ENCODE peak calls at places on chromosomes 13 and 19, in five cellular contexts. One of them, this sample, is unnamed.

GRCh38 chr13:105796081-105796480 is 739.4 kb downstream of the EFNB2 start:
- DNase-seq in HepG2: no peak
- DNase-seq in SK-N-SH: no peak
- DNase-seq in H1: no peak
- DNase-seq in GM12878: no peak
- DNase-seq in this sample: no peak

GRCh38 chr19:14533450-14533849 is 4.1 kb downstream of the TECR start:
- DNase-seq in HepG2: no peak
- DNase-seq in SK-N-SH: peak; percentile 56
- DNase-seq in H1: no peak
- DNase-seq in GM12878: no peak
- DNase-seq in this sample: no peak

GRCh38 chr19:52734340-52734892 is 428 bp downstream of the ZNF611 start:
- DNase-seq in HepG2: no peak
- DNase-seq in SK-N-SH: peak; percentile 74
- DNase-seq in H1: no peak
- DNase-seq in GM12878: no peak
- DNase-seq in this sample: peak; percentile 45

GRCh38 chr13:40484981-40485380 is 181.5 kb downstream of the FOXO1 start:
- DNase-seq in HepG2: no peak
- DNase-seq in SK-N-SH: no peak
- DNase-seq in H1: no peak
- DNase-seq in GM12878: no peak
- DNase-seq in this sample: no peak

GRCh38 chr13:48144413-48145035 is 49.6 kb upstream of the MED4 start:
- DNase-seq in HepG2: no peak
- DNase-seq in SK-N-SH: no peak
- DNase-seq in H1: no peak
- DNase-seq in GM12878: no peak
- DNase-seq in this sample: peak; percentile 10

GRCh38 chr19:35845215-35846037 is 6.9 kb downstream of the NPHS1 start:
- DNase-seq in HepG2: peak; percentile 37
- DNase-seq in SK-N-SH: peak; percentile 71
- DNase-seq in H1: peak; percentile 74
- DNase-seq in GM12878: no peak
- DNase-seq in this sample: peak; percentile 94

GRCh38 chr19:5038631-5039271 is 69.8 kb downstream of the KDM4B start:
- DNase-seq in HepG2: peak; percentile 17
- DNase-seq in SK-N-SH: peak; percentile 72
- DNase-seq in H1: peak; percentile 62
- DNase-seq in GM12878: no peak
- DNase-seq in this sample: peak; percentile 34

GRCh38 chr19:16125738-16126495 is 14.2 kb downstream of the RAB8A start:
- DNase-seq in HepG2: no peak
- DNase-seq in SK-N-SH: no peak
- DNase-seq in H1: no peak
- DNase-seq in GM12878: no peak
- DNase-seq in this sample: no peak

GRCh38 chr19:51514866-51515481 is 13.4 kb upstream of the SIGLEC12 start:
- DNase-seq in HepG2: peak; percentile 46
- DNase-seq in SK-N-SH: peak; percentile 51
- DNase-seq in H1: no peak
- DNase-seq in GM12878: peak; percentile 31
- DNase-seq in this sample: peak; percentile 73

GRCh38 chr13:31240921-31241320 is 41.1 kb downstream of the B3GLCT start:
- DNase-seq in HepG2: no peak
- DNase-seq in SK-N-SH: no peak
- DNase-seq in H1: no peak
- DNase-seq in GM12878: no peak
- DNase-seq in this sample: no peak

GRCh38 chr19:32914879-32915278 is 45.3 kb upstream of the SLC7A9 start:
- DNase-seq in HepG2: no peak
- DNase-seq in SK-N-SH: no peak
- DNase-seq in H1: no peak
- DNase-seq in GM12878: no peak
- DNase-seq in this sample: no peak

GRCh38 chr13:25608181-25608580 is 236.4 kb downstream of the ATP8A2 start:
- DNase-seq in HepG2: no peak
- DNase-seq in SK-N-SH: no peak
- DNase-seq in H1: no peak
- DNase-seq in GM12878: no peak
- DNase-seq in this sample: no peak

GRCh38 chr13:60329221-60329983 is 67.6 kb upstream of the TDRD3 start:
- DNase-seq in HepG2: peak; percentile 12
- DNase-seq in SK-N-SH: peak; percentile 41
- DNase-seq in H1: peak; percentile 71
- DNase-seq in GM12878: peak; percentile 7
- DNase-seq in this sample: peak; percentile 35

GRCh38 chr13:52070929-52071523 is 46.5 kb downstream of the UTP14C start:
- DNase-seq in HepG2: peak; percentile 54
- DNase-seq in SK-N-SH: peak; percentile 36
- DNase-seq in H1: no peak
- DNase-seq in GM12878: no peak
- DNase-seq in this sample: peak; percentile 76

GRCh38 chr19:48279747-48280146 is 9.9 kb downstream of the ZNF114 start:
- DNase-seq in HepG2: no peak
- DNase-seq in SK-N-SH: no peak
- DNase-seq in H1: no peak
- DNase-seq in GM12878: no peak
- DNase-seq in this sample: no peak

GRCh38 chr19:43724896-43725295 is 9.0 kb downstream of the IRGC start:
- DNase-seq in HepG2: no peak
- DNase-seq in SK-N-SH: no peak
- DNase-seq in H1: no peak
- DNase-seq in GM12878: no peak
- DNase-seq in this sample: no peak

GRCh38 chr13:48731957-48732569 is 78.3 kb downstream of the CYSLTR2 start:
- DNase-seq in HepG2: peak; percentile 11
- DNase-seq in SK-N-SH: peak; percentile 44
- DNase-seq in H1: peak; percentile 83
- DNase-seq in GM12878: no peak
- DNase-seq in this sample: peak; percentile 44

GRCh38 chr19:49987159-49987698 is 26.3 kb upstream of the SIGLEC11 start:
- DNase-seq in HepG2: peak; percentile 87
- DNase-seq in SK-N-SH: no peak
- DNase-seq in H1: peak; percentile 94
- DNase-seq in GM12878: peak; percentile 54
- DNase-seq in this sample: peak; percentile 70

GRCh38 chr19:7830272-7830771 is 304 bp downstream of the EVI5L start:
- DNase-seq in HepG2: no peak
- DNase-seq in SK-N-SH: no peak
- DNase-seq in H1: no peak
- DNase-seq in GM12878: no peak
- DNase-seq in this sample: no peak

GRCh38 chr13:113930711-113931637 is 42.9 kb downstream of the C13orf46 start:
- DNase-seq in HepG2: no peak
- DNase-seq in SK-N-SH: no peak
- DNase-seq in H1: no peak
- DNase-seq in GM12878: peak; percentile 44
- DNase-seq in this sample: no peak

GRCh38 chr13:101691326-101691725 is 238.9 kb downstream of the ITGBL1 start:
- DNase-seq in HepG2: no peak
- DNase-seq in SK-N-SH: no peak
- DNase-seq in H1: no peak
- DNase-seq in GM12878: no peak
- DNase-seq in this sample: no peak

GRCh38 chr13:42048625-42049453 is at the start of gene DGKH:
- DNase-seq in HepG2: no peak
- DNase-seq in SK-N-SH: peak; percentile 95
- DNase-seq in H1: peak; percentile 83
- DNase-seq in GM12878: no peak
- DNase-seq in this sample: peak; percentile 87

GRCh38 chr13:49023441-49023840 is 47.7 kb downstream of the FNDC3A start:
- DNase-seq in HepG2: no peak
- DNase-seq in SK-N-SH: no peak
- DNase-seq in H1: no peak
- DNase-seq in GM12878: no peak
- DNase-seq in this sample: no peak

GRCh38 chr19:35348909-35349611 is 1.4 kb downstream of the FFAR1 start:
- DNase-seq in HepG2: no peak
- DNase-seq in SK-N-SH: no peak
- DNase-seq in H1: peak; percentile 44
- DNase-seq in GM12878: no peak
- DNase-seq in this sample: no peak

GRCh38 chr19:16143399-16144215 is at the start of gene HSH2D:
- DNase-seq in HepG2: peak; percentile 45
- DNase-seq in SK-N-SH: no peak
- DNase-seq in H1: peak; percentile 59
- DNase-seq in GM12878: peak; percentile 90
- DNase-seq in this sample: no peak

GRCh38 chr19:5963855-5964254 is 14.1 kb downstream of the RANBP3 start:
- DNase-seq in HepG2: no peak
- DNase-seq in SK-N-SH: no peak
- DNase-seq in H1: no peak
- DNase-seq in GM12878: no peak
- DNase-seq in this sample: no peak

GRCh38 chr13:31518666-31519065 is 220.7 kb upstream of the RXFP2 start:
- DNase-seq in HepG2: no peak
- DNase-seq in SK-N-SH: no peak
- DNase-seq in H1: no peak
- DNase-seq in GM12878: no peak
- DNase-seq in this sample: no peak

GRCh38 chr19:46610851-46611770 is 10.0 kb downstream of the CALM3 start:
- DNase-seq in HepG2: no peak
- DNase-seq in SK-N-SH: peak; percentile 10
- DNase-seq in H1: no peak
- DNase-seq in GM12878: no peak
- DNase-seq in this sample: no peak

GRCh38 chr19:3852177-3852511 is 16.7 kb downstream of the ZFR2 start:
- DNase-seq in HepG2: no peak
- DNase-seq in SK-N-SH: no peak
- DNase-seq in H1: no peak
- DNase-seq in GM12878: no peak
- DNase-seq in this sample: no peak

GRCh38 chr19:3850320-3850972 is 18.4 kb downstream of the ZFR2 start:
- DNase-seq in HepG2: no peak
- DNase-seq in SK-N-SH: no peak
- DNase-seq in H1: no peak
- DNase-seq in GM12878: no peak
- DNase-seq in this sample: no peak

GRCh38 chr19:3855321-3855720 is 13.5 kb downstream of the ZFR2 start:
- DNase-seq in HepG2: peak; percentile 76
- DNase-seq in SK-N-SH: no peak
- DNase-seq in H1: no peak
- DNase-seq in GM12878: no peak
- DNase-seq in this sample: no peak

GRCh38 chr19:3851254-3852176 is 17.3 kb downstream of the ZFR2 start:
- DNase-seq in HepG2: no peak
- DNase-seq in SK-N-SH: no peak
- DNase-seq in H1: no peak
- DNase-seq in GM12878: no peak
- DNase-seq in this sample: no peak

GRCh38 chr19:3852614-3853254 is 16.1 kb downstream of the ZFR2 start:
- DNase-seq in HepG2: peak; percentile 31
- DNase-seq in SK-N-SH: no peak
- DNase-seq in H1: peak; percentile 59
- DNase-seq in GM12878: no peak
- DNase-seq in this sample: no peak
- TF ChIP-seq USF2 in HepG2: no peak
- TF ChIP-seq USF2 in SK-N-SH: no peak
- TF ChIP-seq USF2 in H1: no peak
- TF ChIP-seq USF2 in GM12878: no peak
- TF ChIP-seq USF2 in this sample: no peak

DNA sequence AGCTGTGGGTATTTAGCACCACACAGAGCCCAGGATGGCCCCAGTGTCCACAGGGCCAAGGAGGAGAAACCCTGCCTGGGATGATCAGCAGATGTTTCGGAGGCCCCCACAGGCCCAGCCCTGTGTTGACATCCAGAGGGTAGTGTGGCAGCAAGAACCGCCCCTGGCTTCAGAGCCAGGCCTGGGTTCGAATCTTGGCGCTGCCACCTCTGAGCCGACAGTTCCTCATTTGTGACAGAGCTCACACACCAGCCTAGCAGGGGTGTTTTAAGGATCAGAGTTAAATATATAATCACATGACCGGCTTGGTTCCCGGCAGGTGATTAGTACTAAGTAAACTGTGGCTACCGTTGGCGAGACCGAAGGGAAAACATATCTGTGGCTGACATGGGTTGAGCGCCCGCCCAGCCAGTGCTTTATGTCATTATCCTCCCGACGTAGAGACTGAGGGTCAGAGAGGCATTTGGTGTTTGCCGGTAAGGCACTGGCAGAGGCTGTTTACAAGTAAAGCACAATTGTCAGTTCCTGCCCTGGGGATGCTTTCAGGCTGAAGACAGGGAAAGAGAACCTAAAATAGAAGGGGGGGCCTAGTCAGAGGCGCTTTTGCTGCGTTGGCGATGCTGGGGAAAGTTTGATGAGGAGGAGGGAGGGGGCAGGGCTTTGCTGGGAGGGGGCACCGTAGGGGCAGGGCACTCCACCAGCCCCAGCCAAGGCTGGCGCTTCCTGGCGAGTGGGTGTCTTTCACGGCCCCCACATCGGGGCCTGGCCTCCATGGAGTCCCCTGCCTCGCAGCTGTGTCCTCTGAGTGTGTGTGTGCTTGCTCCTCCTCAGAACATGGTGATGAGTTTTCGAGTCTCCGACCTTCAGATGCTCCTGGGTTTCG is 4.8 kb downstream of the PIAS4 start:
- DNase-seq in HepG2: no peak
- DNase-seq in SK-N-SH: peak; percentile 10
- DNase-seq in H1: no peak
- DNase-seq in GM12878: no peak
- DNase-seq in this sample: no peak
- TF ChIP-seq MAX in HepG2: no peak
- TF ChIP-seq MAX in SK-N-SH: no peak
- TF ChIP-seq MAX in H1: no peak
- TF ChIP-seq MAX in GM12878: no peak
- TF ChIP-seq MAX in this sample: no peak

GRCh38 chr13:65836066-65836465 is 1394.1 kb downstream of the PCDH9 start:
- DNase-seq in HepG2: no peak
- DNase-seq in SK-N-SH: no peak
- DNase-seq in H1: no peak
- DNase-seq in GM12878: no peak
- DNase-seq in this sample: no peak
- TF ChIP-seq YY1 in HepG2: no peak
- TF ChIP-seq YY1 in SK-N-SH: no peak
- TF ChIP-seq YY1 in H1: no peak
- TF ChIP-seq YY1 in GM12878: no peak
- TF ChIP-seq YY1 in this sample: no peak

GRCh38 chr13:111115841-111116500 is 861 bp downstream of the ARHGEF7 start:
- DNase-seq in HepG2: peak; percentile 12
- DNase-seq in SK-N-SH: peak; percentile 80
- DNase-seq in H1: peak; percentile 56
- DNase-seq in GM12878: no peak
- DNase-seq in this sample: no peak

GRCh38 chr13:111114362-111115050 is 604 bp upstream of the ARHGEF7 start:
- DNase-seq in HepG2: no peak
- DNase-seq in SK-N-SH: peak; percentile 77
- DNase-seq in H1: no peak
- DNase-seq in GM12878: no peak
- DNase-seq in this sample: no peak

GRCh38 chr13:111116830-111117229 is 1.7 kb downstream of the ARHGEF7 start:
- DNase-seq in HepG2: no peak
- DNase-seq in SK-N-SH: no peak
- DNase-seq in H1: no peak
- DNase-seq in GM12878: no peak
- DNase-seq in this sample: no peak

GRCh38 chr13:111117289-111117688 is 2.2 kb downstream of the ARHGEF7 start:
- DNase-seq in HepG2: no peak
- DNase-seq in SK-N-SH: no peak
- DNase-seq in H1: no peak
- DNase-seq in GM12878: no peak
- DNase-seq in this sample: no peak

GRCh38 chr13:111115051-111115840 is at the start of gene ARHGEF7:
- DNase-seq in HepG2: no peak
- DNase-seq in SK-N-SH: peak; percentile 86
- DNase-seq in H1: peak; percentile 77
- DNase-seq in GM12878: no peak
- DNase-seq in this sample: no peak
- TF ChIP-seq USF2 in HepG2: no peak
- TF ChIP-seq USF2 in SK-N-SH: no peak
- TF ChIP-seq USF2 in H1: no peak
- TF ChIP-seq USF2 in GM12878: no peak
- TF ChIP-seq USF2 in this sample: no peak